ENCODE peak calls at places on chromosome 1, in eight cellular contexts. E is cardiac septum; Q is NCI-H1436; Z is NCI-H1417 treated with DMSO at 0.1 percent for 48 hours; A is adrenal gland; Y is coronary artery; C is effector CD4-positive, alpha-beta T cell; P is stimulated activated CD4-positive, alpha-beta T cell treated with anti-CD3 and anti-CD28 coated beads, Interleukin-12 subunit alpha, Interleukin-12 subunit beta, amount 100 ng/mL, for 24 hours. V is an unnamed sample.

GRCh38 chr1:97759078-97759477 is 161.8 kb downstream of the DPYD start:
- DNase-seq in E (no peak), P (no peak), Q (no peak), A (no peak), Z (no peak), Y (no peak), C (no peak), V (no peak)

GRCh38 chr1:179881642-179882252 is 338 bp upstream of the TOR1AIP1 start:
- DNase-seq in Y (no peak), E (no peak), A (no peak), C (no peak), Q (no peak), P (no peak), Z (no peak), V (no peak)

GRCh38 chr1:30762152-30762930 is 4.8 kb upstream of the LAPTM5 start:
- DNase-seq in A (no peak), Q (no peak), E (no peak), Z (no peak), C (no peak), Y (no peak), P (no peak), V (no peak)

GRCh38 chr1:36762174-36762573 is 272.1 kb downstream of the GRIK3 start:
- DNase-seq in A (no peak), P (no peak), Z (no peak), Y (no peak), Q (no peak), C (no peak), E (peak), V (no peak)

GRCh38 chr1:156114919-156115513 is 505 bp downstream of the LMNA start:
- DNase-seq in A (no peak), Y (no peak), E (no peak), Q (no peak), C (no peak), Z (no peak), P (no peak), V (peak)

GRCh38 chr1:21607549-21608529 is 61.3 kb downstream of the RAP1GAP start:
- DNase-seq in Z (no peak), A (peak), Q (no peak), Y (peak), C (no peak), P (peak), E (peak), V (peak)

GRCh38 chr1:212030936-212031528 is 4.3 kb downstream of the INTS7 start:
- DNase-seq in Z (no peak), Q (no peak), Y (no peak), C (no peak), A (no peak), P (no peak), E (no peak), V (no peak)

GRCh38 chr1:231431665-231432415 is 9.8 kb upstream of the EGLN1 start:
- DNase-seq in Y (no peak), P (no peak), Z (no peak), A (no peak), Q (no peak), E (no peak), C (no peak), V (no peak)

GRCh38 chr1:89633745-89634625 is 1.1 kb downstream of the LRRC8C start:
- DNase-seq in Q (no peak), E (no peak), A (peak), Y (no peak), C (no peak), P (no peak), Z (no peak), V (peak)

GRCh38 chr1:54854376-54855020 is 32.5 kb downstream of the DHCR24 start:
- DNase-seq in C (no peak), Z (no peak), Q (no peak), E (no peak), Y (no peak), A (no peak), P (no peak), V (no peak)

GRCh38 chr1:70737125-70737524 is 310.5 kb downstream of the PTGER3 start:
- DNase-seq in C (no peak), E (no peak), Z (no peak), Q (no peak), Y (no peak), A (no peak), P (no peak), V (no peak)

GRCh38 chr1:115238336-115239147 is 99.5 kb downstream of the NGF start:
- DNase-seq in C (no peak), A (no peak), Q (no peak), Z (no peak), P (no peak), E (no peak), Y (no peak), V (no peak)

GRCh38 chr1:44294588-44295007 is 60.5 kb downstream of the ERI3 start:
- DNase-seq in Z (no peak), A (no peak), Q (no peak), Y (no peak), C (no peak), E (no peak), P (no peak), V (peak)

GRCh38 chr1:219621047-219621786 is 8.3 kb upstream of the ZC3H11B start:
- DNase-seq in A (no peak), E (no peak), P (no peak), Q (no peak), C (no peak), Z (no peak), Y (no peak), V (no peak)

GRCh38 chr1:39609618-39610331 is 29.7 kb downstream of the HEYL start:
- DNase-seq in Q (peak), P (peak), E (no peak), Z (no peak), Y (no peak), A (peak), C (peak), V (peak)

GRCh38 chr1:151547119-151547899 is 7.2 kb downstream of the TUFT1 start:
- DNase-seq in E (no peak), A (no peak), Z (no peak), P (no peak), Y (peak), C (no peak), Q (no peak), V (peak)

GRCh38 chr1:26278303-26278702 is 1.6 kb upstream of the SH3BGRL3 start:
- DNase-seq in A (no peak), Y (no peak), C (no peak), P (no peak), Q (no peak), Z (no peak), E (no peak), V (no peak)

GRCh38 chr1:9724706-9725476 is 73.4 kb downstream of the PIK3CD start:
- DNase-seq in P (peak), A (peak), E (no peak), Q (peak), Y (no peak), Z (no peak), C (peak), V (peak)

GRCh38 chr1:155909894-155910293 is 1.3 kb downstream of the RIT1 start:
- DNase-seq in E (no peak), A (no peak), Q (no peak), P (no peak), C (no peak), Z (no peak), Y (no peak), V (no peak)

GRCh38 chr1:39898146-39898545 is 3.6 kb downstream of the MYCL start:
- DNase-seq in C (no peak), E (no peak), P (no peak), Z (no peak), A (no peak), Y (no peak), Q (no peak), V (peak)

GRCh38 chr1:30870035-30870434 is 38.5 kb downstream of the SDC3 start:
- DNase-seq in C (no peak), A (no peak), P (no peak), Y (no peak), E (no peak), Z (no peak), Q (no peak), V (no peak)

GRCh38 chr1:100404816-100405215 is 52.5 kb downstream of the CDC14A start:
- DNase-seq in C (no peak), P (no peak), E (no peak), Y (no peak), A (no peak), Q (no peak), Z (no peak), V (no peak)

V was measured in WTC11.